ENCODE peak calls at places on chromosome 1, in ten cellular contexts. E is uterus; K is choroid plexus epithelial cell; O is NCI-H2171 treated with DMSO at 0.1 percent for 48 hours; P is mucosa of gallbladder; L is heart right ventricle; J is CD8-positive, alpha-beta T cell; H is RWPE1; S is NCI-H345; V is hypothalamus. T is an unnamed sample.

GRCh38 chr1:4529579-4530445 is 124.6 kb upstream of the AJAP1 start:
- DNase-seq in E (no peak), K (no peak), O (no peak), P (peak), L (no peak), J (no peak), H (no peak), S (peak), V (no peak), T (no peak)

GRCh38 chr1:206006946-206007345 is 3.8 kb upstream of the RAB7B start:
- DNase-seq in E (no peak), K (no peak), O (no peak), P (no peak), L (no peak), J (no peak), H (no peak), S (no peak), V (no peak), T (no peak)

GRCh38 chr1:160078392-160079195 is 2.7 kb upstream of the KCNJ9 start:
- DNase-seq in E (no peak), K (peak), O (no peak), P (no peak), L (no peak), J (no peak), H (peak), S (no peak), V (peak), T (peak)

GRCh38 chr1:17488977-17489739 is 49.7 kb upstream of the RCC2 start:
- DNase-seq in E (peak), K (peak), O (no peak), P (no peak), L (no peak), J (no peak), H (no peak), S (no peak), V (no peak), T (no peak)

GRCh38 chr1:180267211-180267561 is 37.1 kb downstream of the LHX4 start:
- DNase-seq in E (no peak), K (no peak), O (no peak), P (no peak), L (no peak), J (no peak), H (no peak), S (no peak), V (no peak), T (no peak)

GRCh38 chr1:211632808-211633522 is 42.5 kb downstream of the NEK2 start:
- DNase-seq in E (no peak), K (peak), O (peak), P (peak), L (peak), J (no peak), H (no peak), S (no peak), V (no peak), T (peak)

GRCh38 chr1:73783367-73783766 is 414.6 kb downstream of the LRRIQ3 start:
- DNase-seq in E (no peak), K (no peak), O (no peak), P (no peak), L (no peak), J (no peak), H (no peak), S (no peak), V (no peak), T (no peak)

GRCh38 chr1:217526636-217527035 is 104.3 kb downstream of the GPATCH2 start:
- DNase-seq in E (no peak), K (peak), O (peak), P (no peak), L (no peak), J (no peak), H (no peak), S (no peak), V (no peak), T (no peak)

T was measured in testis.